ENCODE peak calls at places on chromosomes 5 and 9, in five cellular contexts. W is adipocyte; V is CD4-positive, alpha-beta T cell; I is naive thymus-derived CD4-positive, alpha-beta T cell; C is astrocyte. P is an unnamed sample. For H3K9me3, the result is how much of the 10 kb centered on the place peaks cover.

GRCh38 chr5:103744159-103744558 is 181.6 kb upstream of the NUDT12 start:
- DNase-seq in W (peak), C (peak), I (no peak), V (no peak), P (peak)

GRCh38 chr5:124402144-124402581 is 344.3 kb downstream of the ZNF608 start:
- DNase-seq in I (no peak), C (peak), V (no peak), W (peak), P (peak)

GRCh38 chr5:64149268-64149667 is 16.4 kb upstream of the RNF180 start:
- DNase-seq in W (no peak), V (no peak), I (no peak), C (no peak), P (no peak)

GRCh38 chr5:77693913-77694312 is 55.4 kb upstream of the OTP start:
- DNase-seq in I (no peak), V (no peak), W (no peak), C (no peak), P (no peak)

GRCh38 chr9:89047667-89048066 is 56.4 kb downstream of the S1PR3 start:
- DNase-seq in I (no peak), V (no peak), C (no peak), W (no peak), P (no peak)

GRCh38 chr5:134007581-134008256 is 2.9 kb upstream of the VDAC1 start:
- DNase-seq in I (no peak), V (no peak), C (no peak), W (no peak), P (peak)

GRCh38 chr9:37923796-37924430 is 20.0 kb upstream of the SLC25A51 start:
- DNase-seq in I (no peak), W (no peak), C (no peak), V (no peak), P (no peak)

GRCh38 chr5:131441184-131441583 is 177.3 kb downstream of the CDC42SE2 start:
- DNase-seq in I (no peak), C (no peak), V (no peak), W (peak), P (no peak)

GRCh38 chr5:170173227-170173626 is 59.6 kb upstream of the C5orf58 start:
- DNase-seq in C (peak), W (peak), I (no peak), V (no peak), P (peak)

GRCh38 chr9:26685857-26686256 is 206.7 kb downstream of the CAAP1 start:
- DNase-seq in C (no peak), V (no peak), W (no peak), I (no peak), P (no peak)

GRCh38 chr5:94830520-94830919 is 212.1 kb downstream of the SLF1 start:
- DNase-seq in I (no peak), W (no peak), C (no peak), V (no peak), P (peak)

GRCh38 chr5:38167562-38167996 is 90.8 kb upstream of the EGFLAM start:
- DNase-seq in V (no peak), C (no peak), I (no peak), W (no peak), P (no peak)
- H3K9me3 ChIP-seq in V (under half), C (under half), I (under half), W (under half), P (under half)

GRCh38 chr5:68918306-68918705 is 175.5 kb upstream of the SLC30A5 start:
- DNase-seq in W (no peak), C (no peak), V (no peak), I (no peak), P (no peak)
- H3K9me3 ChIP-seq in W (under half), C (under half), V (under half), I (under half), P (under half)

GRCh38 chr5:44787731-44788130 is 21.0 kb upstream of the MRPS30 start:
- DNase-seq in V (no peak), W (no peak), C (no peak), I (no peak), P (no peak)
- H3K9me3 ChIP-seq in V (under half), W (under half), C (under half), I (under half), P (under half)

GRCh38 chr5:178533136-178533535 is 57.1 kb downstream of the COL23A1 start:
- DNase-seq in W (no peak), V (no peak), I (no peak), C (no peak), P (no peak)
- H3K9me3 ChIP-seq in W (under half), V (under half), I (under half), C (under half), P (under half)

DNA sequence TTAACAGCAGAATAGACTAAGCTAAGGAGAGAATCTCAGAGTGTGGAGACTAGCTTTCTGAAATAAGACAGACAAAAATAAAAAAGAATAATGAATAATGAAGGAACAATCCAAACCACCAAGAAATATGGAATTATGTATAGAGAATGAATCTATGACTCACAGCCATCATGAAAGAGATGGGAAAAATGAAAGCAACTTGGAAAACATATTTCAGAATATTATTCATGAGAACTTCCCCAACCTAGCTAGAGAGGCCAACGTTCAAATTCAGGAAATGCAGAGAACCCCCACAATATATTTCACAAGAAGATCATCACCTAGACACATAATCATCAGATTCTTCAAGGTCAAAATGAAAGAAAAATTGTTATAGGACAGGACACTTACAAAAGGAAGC is 349.0 kb upstream of the MPDZ start:
- DNase-seq in I (no peak), C (no peak), V (no peak), W (no peak), P (peak)
- H3K9me3 ChIP-seq in I (under half), C (under half), V (under half), W (under half), P (under half)

GRCh38 chr9:111096051-111096450 is 57.8 kb upstream of the LPAR1 start:
- DNase-seq in W (no peak), V (no peak), C (no peak), I (no peak), P (no peak)
- H3K9me3 ChIP-seq in W (under half), V (under half), C (under half), I (under half), P (under half)